ENCODE peak calls at places on chromosomes 16 and 17, in five cellular contexts. One of them, this sample, is unnamed.

GRCh38 chr17:67046398-67046797 is 2.0 kb downstream of the CACNG1 start:
- DNase-seq in NCI-H510A: no peak
- DNase-seq in EL: no peak
- DNase-seq in epithelial cell of prostate: no peak
- DNase-seq in colonic mucosa: peak; percentile 81
- DNase-seq in this sample: no peak

GRCh38 chr17:67638871-67639270 is 78.9 kb upstream of the NOL11 start:
- DNase-seq in epithelial cell of prostate: no peak
- DNase-seq in EL: no peak
- DNase-seq in NCI-H510A: no peak
- DNase-seq in colonic mucosa: no peak
- DNase-seq in this sample: no peak

GRCh38 chr16:3745751-3746355 is 28.5 kb upstream of the TRAP1 start:
- DNase-seq in NCI-H510A: no peak
- DNase-seq in EL: no peak
- DNase-seq in epithelial cell of prostate: no peak
- DNase-seq in colonic mucosa: no peak
- DNase-seq in this sample: no peak

GRCh38 chr16:64440421-64440831 is 681.4 kb downstream of the CDH11 start:
- DNase-seq in NCI-H510A: no peak
- DNase-seq in EL: peak; percentile 95
- DNase-seq in epithelial cell of prostate: no peak
- DNase-seq in colonic mucosa: no peak
- DNase-seq in this sample: peak; percentile 80

GRCh38 chr17:50883850-50884291 is 17.7 kb upstream of the TOB1 start:
- DNase-seq in epithelial cell of prostate: no peak
- DNase-seq in NCI-H510A: no peak
- DNase-seq in colonic mucosa: peak; percentile 64
- DNase-seq in EL: no peak
- DNase-seq in this sample: peak; percentile 74

GRCh38 chr16:67183-67791 is 5.1 kb downstream of the RHBDF1 start:
- DNase-seq in epithelial cell of prostate: no peak
- DNase-seq in NCI-H510A: no peak
- DNase-seq in EL: no peak
- DNase-seq in colonic mucosa: no peak
- DNase-seq in this sample: no peak

GRCh38 chr16:57479422-57480126 is 6.7 kb downstream of the DOK4 start:
- DNase-seq in epithelial cell of prostate: no peak
- DNase-seq in EL: peak; percentile 81
- DNase-seq in colonic mucosa: peak; percentile 91
- DNase-seq in NCI-H510A: peak; percentile 62
- DNase-seq in this sample: peak; percentile 76

GRCh38 chr16:58098207-58099096 is 30.7 kb downstream of the CFAP20 start:
- DNase-seq in NCI-H510A: no peak
- DNase-seq in colonic mucosa: no peak
- DNase-seq in epithelial cell of prostate: no peak
- DNase-seq in EL: peak; percentile 84
- DNase-seq in this sample: peak; percentile 97

GRCh38 chr17:14604920-14605599 is 304.2 kb downstream of the HS3ST3B1 start:
- DNase-seq in epithelial cell of prostate: no peak
- DNase-seq in EL: no peak
- DNase-seq in NCI-H510A: no peak
- DNase-seq in colonic mucosa: peak; percentile 18
- DNase-seq in this sample: no peak